ENCODE peak calls at places on chromosome 5, in ten cellular contexts. One of them, this sample, is unnamed.

GRCh38 chr5:37721447-37721871 is 118.4 kb downstream of the GDNF start:
- DNase-seq in dorsolateral prefrontal cortex: no peak
- DNase-seq in NB4: peak; percentile 12
- DNase-seq in GM23338: peak; percentile 28
- DNase-seq in testis: no peak
- DNase-seq in left lung: no peak
- DNase-seq in tibial artery: no peak
- DNase-seq in heart left ventricle: no peak
- DNase-seq in PC-3: no peak
- DNase-seq in uterus: no peak
- DNase-seq in this sample: no peak

GRCh38 chr5:30574761-30575160 is 618.7 kb upstream of the CDH6 start:
- DNase-seq in heart left ventricle: no peak
- DNase-seq in uterus: no peak
- DNase-seq in PC-3: no peak
- DNase-seq in dorsolateral prefrontal cortex: no peak
- DNase-seq in testis: no peak
- DNase-seq in tibial artery: no peak
- DNase-seq in left lung: no peak
- DNase-seq in NB4: no peak
- DNase-seq in GM23338: no peak
- DNase-seq in this sample: peak; percentile 36

GRCh38 chr5:29758986-29759421 is 1434.5 kb upstream of the CDH6 start:
- DNase-seq in GM23338: peak; percentile 39
- DNase-seq in heart left ventricle: no peak
- DNase-seq in tibial artery: no peak
- DNase-seq in uterus: no peak
- DNase-seq in left lung: no peak
- DNase-seq in NB4: no peak
- DNase-seq in PC-3: no peak
- DNase-seq in testis: no peak
- DNase-seq in dorsolateral prefrontal cortex: no peak
- DNase-seq in this sample: peak; percentile 89

GRCh38 chr5:180139731-180140626 is 68.4 kb upstream of the RNF130 start:
- DNase-seq in uterus: no peak
- DNase-seq in testis: peak; percentile 6
- DNase-seq in tibial artery: no peak
- DNase-seq in dorsolateral prefrontal cortex: peak; percentile 34
- DNase-seq in heart left ventricle: no peak
- DNase-seq in GM23338: no peak
- DNase-seq in left lung: no peak
- DNase-seq in NB4: no peak
- DNase-seq in PC-3: no peak
- DNase-seq in this sample: no peak

GRCh38 chr5:61362796-61363364 is 30.8 kb downstream of the ZSWIM6 start:
- DNase-seq in uterus: no peak
- DNase-seq in dorsolateral prefrontal cortex: no peak
- DNase-seq in heart left ventricle: no peak
- DNase-seq in NB4: peak; percentile 6
- DNase-seq in tibial artery: no peak
- DNase-seq in GM23338: peak; percentile 55
- DNase-seq in PC-3: no peak
- DNase-seq in testis: no peak
- DNase-seq in left lung: no peak
- DNase-seq in this sample: no peak

GRCh38 chr5:82275267-82275664 is 2.9 kb downstream of the RPS23 start:
- DNase-seq in tibial artery: no peak
- DNase-seq in GM23338: no peak
- DNase-seq in heart left ventricle: no peak
- DNase-seq in uterus: no peak
- DNase-seq in left lung: no peak
- DNase-seq in dorsolateral prefrontal cortex: no peak
- DNase-seq in PC-3: no peak
- DNase-seq in testis: no peak
- DNase-seq in NB4: peak; percentile 8
- DNase-seq in this sample: no peak

GRCh38 chr5:158456241-158456640 is 597.3 kb upstream of the CLINT1 start:
- DNase-seq in PC-3: no peak
- DNase-seq in dorsolateral prefrontal cortex: no peak
- DNase-seq in GM23338: no peak
- DNase-seq in heart left ventricle: no peak
- DNase-seq in NB4: no peak
- DNase-seq in testis: no peak
- DNase-seq in uterus: no peak
- DNase-seq in tibial artery: no peak
- DNase-seq in left lung: no peak
- DNase-seq in this sample: no peak

GRCh38 chr5:98827161-98827560 is 53.7 kb downstream of the RGMB start:
- DNase-seq in testis: no peak
- DNase-seq in tibial artery: no peak
- DNase-seq in PC-3: peak; percentile 80
- DNase-seq in NB4: peak; percentile 29
- DNase-seq in GM23338: peak; percentile 70
- DNase-seq in heart left ventricle: no peak
- DNase-seq in uterus: no peak
- DNase-seq in left lung: no peak
- DNase-seq in dorsolateral prefrontal cortex: no peak
- DNase-seq in this sample: peak; percentile 7

GRCh38 chr5:14487101-14487895 is 94.3 kb upstream of the OTULINL start:
- DNase-seq in NB4: no peak
- DNase-seq in PC-3: no peak
- DNase-seq in testis: no peak
- DNase-seq in dorsolateral prefrontal cortex: no peak
- DNase-seq in heart left ventricle: no peak
- DNase-seq in GM23338: peak; percentile 56
- DNase-seq in left lung: no peak
- DNase-seq in uterus: no peak
- DNase-seq in tibial artery: no peak
- DNase-seq in this sample: no peak
- H3K4me3 ChIP-seq in NB4: no peak overlapping the region
- H3K4me3 ChIP-seq in PC-3: no peak overlapping the region
- H3K4me3 ChIP-seq in testis: no peak overlapping the region
- H3K4me3 ChIP-seq in dorsolateral prefrontal cortex: no peak overlapping the region
- H3K4me3 ChIP-seq in heart left ventricle: no peak overlapping the region
- H3K4me3 ChIP-seq in GM23338: peak overlapping the region; percentile 63
- H3K4me3 ChIP-seq in left lung: no peak overlapping the region
- H3K4me3 ChIP-seq in uterus: no peak overlapping the region
- H3K4me3 ChIP-seq in tibial artery: no peak overlapping the region
- H3K4me3 ChIP-seq in this sample: no peak overlapping the region

GRCh38 chr5:137733011-137733410 is 2.9 kb downstream of the KLHL3 start:
- DNase-seq in left lung: no peak
- DNase-seq in testis: no peak
- DNase-seq in PC-3: peak; percentile 39
- DNase-seq in heart left ventricle: no peak
- DNase-seq in uterus: no peak
- DNase-seq in tibial artery: no peak
- DNase-seq in NB4: no peak
- DNase-seq in dorsolateral prefrontal cortex: no peak
- DNase-seq in GM23338: no peak
- DNase-seq in this sample: no peak

GRCh38 chr5:137737349-137738256 is 1.7 kb upstream of the KLHL3 start:
- DNase-seq in testis: no peak
- DNase-seq in GM23338: no peak
- DNase-seq in dorsolateral prefrontal cortex: no peak
- DNase-seq in uterus: peak; percentile 20
- DNase-seq in tibial artery: peak; percentile 32
- DNase-seq in PC-3: peak; percentile 86
- DNase-seq in left lung: no peak
- DNase-seq in heart left ventricle: peak; percentile 66
- DNase-seq in NB4: no peak
- DNase-seq in this sample: no peak

GRCh38 chr5:137734962-137735530 is 843 bp downstream of the KLHL3 start:
- DNase-seq in dorsolateral prefrontal cortex: peak; percentile 46
- DNase-seq in testis: peak; percentile 19
- DNase-seq in PC-3: peak; percentile 31
- DNase-seq in GM23338: peak; percentile 62
- DNase-seq in heart left ventricle: peak; percentile 54
- DNase-seq in tibial artery: peak; percentile 33
- DNase-seq in left lung: peak; percentile 36
- DNase-seq in uterus: peak; percentile 19
- DNase-seq in NB4: no peak
- DNase-seq in this sample: no peak

GRCh38 chr5:137733922-137734695 is 1.8 kb downstream of the KLHL3 start:
- DNase-seq in uterus: no peak
- DNase-seq in testis: no peak
- DNase-seq in NB4: no peak
- DNase-seq in left lung: no peak
- DNase-seq in GM23338: peak; percentile 27
- DNase-seq in PC-3: no peak
- DNase-seq in heart left ventricle: no peak
- DNase-seq in dorsolateral prefrontal cortex: no peak
- DNase-seq in tibial artery: no peak
- DNase-seq in this sample: no peak

DNA sequence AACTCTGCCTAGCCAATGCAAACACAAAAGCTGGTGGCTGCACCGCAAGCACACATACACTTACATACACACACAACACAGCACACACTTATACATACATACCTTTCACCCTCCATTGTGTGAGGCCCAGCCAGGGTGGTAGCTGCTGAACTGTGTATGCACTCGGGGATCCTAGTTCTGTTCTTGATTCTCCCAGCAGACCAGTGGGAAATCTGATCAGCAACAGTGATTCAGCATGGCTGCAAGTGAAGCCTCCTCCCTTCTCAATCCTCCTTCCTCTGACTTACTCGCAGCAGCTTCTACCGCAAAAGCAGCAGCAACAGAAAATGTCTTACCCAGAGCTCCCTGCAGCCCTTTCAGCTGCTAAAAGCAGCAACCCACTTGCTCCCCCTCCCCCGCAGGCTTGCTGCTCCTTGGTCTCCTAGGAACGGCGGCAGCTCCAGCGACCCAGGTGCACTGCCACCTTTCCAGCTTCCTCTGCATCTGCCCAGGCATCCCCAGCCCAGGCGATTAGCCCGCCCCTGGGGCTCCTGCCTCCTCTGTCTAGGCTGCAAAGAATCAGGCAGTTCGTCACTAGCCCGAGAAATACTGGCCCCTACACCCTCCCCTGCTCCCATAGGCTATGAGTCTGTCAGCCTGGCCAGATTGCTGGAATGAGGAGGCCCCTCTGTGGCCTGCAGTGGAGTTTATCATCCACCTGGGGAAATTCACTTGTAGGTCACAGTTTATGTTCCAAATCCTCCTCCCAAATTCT is at the start of gene KLHL3:
- DNase-seq in dorsolateral prefrontal cortex: peak; percentile 81
- DNase-seq in left lung: peak; percentile 37
- DNase-seq in GM23338: peak; percentile 95
- DNase-seq in tibial artery: peak; percentile 21
- DNase-seq in testis: peak; percentile 29
- DNase-seq in heart left ventricle: peak; percentile 46
- DNase-seq in PC-3: peak; percentile 72
- DNase-seq in NB4: no peak
- DNase-seq in uterus: peak; percentile 16
- DNase-seq in this sample: no peak
- TF ChIP-seq CTCF in dorsolateral prefrontal cortex: peak; percentile 10
- TF ChIP-seq CTCF in left lung: no peak
- TF ChIP-seq CTCF in GM23338: peak; percentile 33
- TF ChIP-seq CTCF in tibial artery: peak; percentile 29
- TF ChIP-seq CTCF in testis: no peak
- TF ChIP-seq CTCF in heart left ventricle: no peak
- TF ChIP-seq CTCF in PC-3: peak; percentile 58
- TF ChIP-seq CTCF in NB4: no peak
- TF ChIP-seq CTCF in uterus: no peak
- TF ChIP-seq CTCF in this sample: peak; percentile 35

DNA sequence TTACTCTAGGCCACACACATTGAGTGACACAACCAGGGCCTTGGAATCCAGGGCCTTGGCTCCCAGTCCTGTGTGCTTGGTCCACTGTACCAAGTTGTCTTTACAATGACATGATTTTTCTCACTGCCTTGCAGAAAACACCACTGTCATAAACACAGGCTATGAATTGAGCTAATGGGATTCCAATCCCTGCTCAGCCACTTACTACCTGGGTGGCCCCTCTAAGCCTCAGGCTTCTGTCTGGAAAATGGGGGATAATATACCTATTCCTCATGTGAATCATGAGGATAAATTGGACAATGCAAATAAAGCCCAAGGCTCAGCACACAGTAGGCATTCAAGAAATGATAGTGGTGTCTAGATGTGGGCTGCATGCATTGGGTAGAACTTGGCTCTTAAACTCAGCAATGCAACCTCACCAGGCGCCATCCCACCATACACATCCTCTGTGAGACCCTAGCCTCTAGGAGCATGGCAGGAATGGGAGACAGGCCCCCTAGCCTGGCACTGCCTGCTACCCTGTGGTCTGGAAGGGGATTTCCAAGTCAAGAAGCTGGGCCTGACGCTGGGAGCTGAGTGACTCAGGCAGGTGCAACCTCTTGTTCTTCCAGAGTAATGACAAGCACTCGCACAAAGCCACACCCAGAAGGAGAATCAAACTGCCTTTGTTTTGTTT is 2.3 kb upstream of the TNIP1 start:
- DNase-seq in testis: no peak
- DNase-seq in NB4: no peak
- DNase-seq in tibial artery: no peak
- DNase-seq in heart left ventricle: no peak
- DNase-seq in left lung: peak; percentile 68
- DNase-seq in uterus: no peak
- DNase-seq in dorsolateral prefrontal cortex: no peak
- DNase-seq in GM23338: no peak
- DNase-seq in PC-3: peak; percentile 90
- DNase-seq in this sample: peak; percentile 55
- H3K4me3 ChIP-seq in testis: no peak overlapping the region
- H3K4me3 ChIP-seq in NB4: no peak overlapping the region
- H3K4me3 ChIP-seq in tibial artery: no peak overlapping the region
- H3K4me3 ChIP-seq in heart left ventricle: no peak overlapping the region
- H3K4me3 ChIP-seq in left lung: no peak overlapping the region
- H3K4me3 ChIP-seq in uterus: no peak overlapping the region
- H3K4me3 ChIP-seq in dorsolateral prefrontal cortex: no peak overlapping the region
- H3K4me3 ChIP-seq in GM23338: no peak overlapping the region
- H3K4me3 ChIP-seq in PC-3: no peak overlapping the region
- H3K4me3 ChIP-seq in this sample: no peak overlapping the region

GRCh38 chr5:140176028-140176382 is 1.0 kb downstream of the CYSTM1 start:
- DNase-seq in heart left ventricle: no peak
- DNase-seq in uterus: no peak
- DNase-seq in dorsolateral prefrontal cortex: no peak
- DNase-seq in testis: no peak
- DNase-seq in left lung: no peak
- DNase-seq in GM23338: peak; percentile 14
- DNase-seq in tibial artery: no peak
- DNase-seq in PC-3: no peak
- DNase-seq in NB4: no peak
- DNase-seq in this sample: no peak

GRCh38 chr5:140174472-140175366 is at the start of gene CYSTM1:
- DNase-seq in tibial artery: peak; percentile 94
- DNase-seq in NB4: peak; percentile 92
- DNase-seq in testis: peak; percentile 98
- DNase-seq in PC-3: peak; percentile 97
- DNase-seq in left lung: peak; percentile 97
- DNase-seq in dorsolateral prefrontal cortex: peak; percentile 91
- DNase-seq in GM23338: peak; percentile 99
- DNase-seq in uterus: peak; percentile 97
- DNase-seq in heart left ventricle: peak; percentile 98
- DNase-seq in this sample: peak; percentile 86

GRCh38 chr5:140174014-140174413 is 974 bp upstream of the CYSTM1 start:
- DNase-seq in uterus: no peak
- DNase-seq in NB4: no peak
- DNase-seq in tibial artery: no peak
- DNase-seq in heart left ventricle: no peak
- DNase-seq in dorsolateral prefrontal cortex: no peak
- DNase-seq in GM23338: no peak
- DNase-seq in testis: no peak
- DNase-seq in left lung: no peak
- DNase-seq in PC-3: no peak
- DNase-seq in this sample: no peak

GRCh38 chr5:140178082-140178410 is 3.1 kb downstream of the CYSTM1 start:
- DNase-seq in left lung: no peak
- DNase-seq in GM23338: no peak
- DNase-seq in heart left ventricle: no peak
- DNase-seq in NB4: no peak
- DNase-seq in tibial artery: no peak
- DNase-seq in PC-3: no peak
- DNase-seq in uterus: no peak
- DNase-seq in testis: no peak
- DNase-seq in dorsolateral prefrontal cortex: no peak
- DNase-seq in this sample: no peak

DNA sequence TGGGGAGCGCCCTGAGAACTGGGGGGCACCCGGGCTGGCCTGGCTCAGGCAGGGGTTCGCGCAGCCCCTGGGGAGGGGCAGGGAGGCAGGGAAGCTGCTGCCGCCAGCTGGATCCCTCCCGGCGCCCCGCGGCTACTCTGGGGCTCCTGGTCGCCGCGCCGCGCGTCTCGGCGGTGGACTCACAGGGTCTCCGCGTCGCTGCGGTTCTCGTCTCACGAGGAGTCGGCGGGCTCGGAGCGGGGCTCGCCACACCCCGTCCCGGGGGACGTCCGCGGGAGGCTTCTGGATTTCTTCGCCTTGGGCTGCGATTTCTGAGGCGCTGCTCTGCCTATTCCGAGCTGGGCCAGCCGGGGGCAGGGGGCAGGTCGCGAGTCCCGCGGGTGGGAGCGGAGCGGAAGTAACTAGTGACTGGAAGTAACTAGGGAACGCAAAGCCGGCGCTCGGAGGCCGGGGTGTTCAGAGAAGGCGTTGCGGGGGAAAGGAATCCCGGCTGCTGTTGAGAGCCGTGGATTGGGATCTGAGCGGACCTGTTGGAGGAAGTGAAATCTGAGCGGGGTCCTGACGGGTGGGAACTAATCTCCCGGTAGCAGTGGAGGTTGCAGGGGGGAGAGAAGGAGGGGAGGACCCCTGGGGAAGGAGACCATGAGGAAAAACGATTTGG is 509 bp downstream of the CYSTM1 start:
- DNase-seq in tibial artery: peak; percentile 82
- DNase-seq in GM23338: peak; percentile 79
- DNase-seq in heart left ventricle: peak; percentile 82
- DNase-seq in PC-3: peak; percentile 56
- DNase-seq in left lung: peak; percentile 85
- DNase-seq in NB4: peak; percentile 80
- DNase-seq in dorsolateral prefrontal cortex: peak; percentile 40
- DNase-seq in uterus: peak; percentile 70
- DNase-seq in testis: peak; percentile 80
- DNase-seq in this sample: no peak
- TF ChIP-seq CTCF in tibial artery: no peak
- TF ChIP-seq CTCF in GM23338: no peak
- TF ChIP-seq CTCF in heart left ventricle: peak; percentile 12
- TF ChIP-seq CTCF in PC-3: no peak
- TF ChIP-seq CTCF in left lung: no peak
- TF ChIP-seq CTCF in NB4: no peak
- TF ChIP-seq CTCF in dorsolateral prefrontal cortex: no peak
- TF ChIP-seq CTCF in uterus: no peak
- TF ChIP-seq CTCF in testis: no peak
- TF ChIP-seq CTCF in this sample: peak; percentile 18

This sample was measured in retinal pigment epithelial cell.